ENCODE peak calls at places on chromosomes 3 and 15, in five cellular contexts. R, S, P, C and V are unnamed samples. For H3K27me3 and H3K36me3, the result is how much of the 10 kb centered on the place peaks cover.

GRCh38 chr3:46717447-46718231 is at the start of gene PRSS50:
- DNase-seq in P (peak), C (peak), S (no peak), R (no peak), V (no peak)

GRCh38 chr15:99143655-99144610 is 39.1 kb downstream of the SYNM start:
- DNase-seq in R (no peak), S (no peak), P (peak), C (peak), V (no peak)

GRCh38 chr3:23663246-23663645 is 142.5 kb upstream of the UBE2E1 start:
- DNase-seq in S (no peak), R (no peak), P (no peak), C (no peak), V (no peak)

GRCh38 chr3:159860727-159861126 is 127.9 kb upstream of the IL12A start:
- DNase-seq in S (no peak), P (no peak), C (no peak), R (no peak), V (no peak)

GRCh38 chr15:95825672-95826387 is 504.7 kb upstream of the NR2F2 start:
- DNase-seq in S (no peak), R (no peak), C (no peak), P (no peak), V (no peak)

GRCh38 chr15:48395532-48396011 is 64.3 kb downstream of the DUT start:
- DNase-seq in P (no peak), C (peak), R (peak), S (no peak), V (no peak)

GRCh38 chr15:60526127-60526616 is 47.2 kb upstream of the ICE2 start:
- DNase-seq in P (no peak), C (peak), R (no peak), S (no peak), V (peak)

GRCh38 chr15:68581725-68582124 is 2.9 kb downstream of the CORO2B start:
- DNase-seq in S (no peak), C (no peak), R (no peak), P (no peak), V (no peak)

GRCh38 chr3:50345586-50345985 is at the start of gene ZMYND10:
- DNase-seq in C (peak), S (peak), R (peak), P (peak), V (peak)
- H3K27me3 ChIP-seq in C (under half), S (under half), R (under half), P (under half), V (under half)

DNA sequence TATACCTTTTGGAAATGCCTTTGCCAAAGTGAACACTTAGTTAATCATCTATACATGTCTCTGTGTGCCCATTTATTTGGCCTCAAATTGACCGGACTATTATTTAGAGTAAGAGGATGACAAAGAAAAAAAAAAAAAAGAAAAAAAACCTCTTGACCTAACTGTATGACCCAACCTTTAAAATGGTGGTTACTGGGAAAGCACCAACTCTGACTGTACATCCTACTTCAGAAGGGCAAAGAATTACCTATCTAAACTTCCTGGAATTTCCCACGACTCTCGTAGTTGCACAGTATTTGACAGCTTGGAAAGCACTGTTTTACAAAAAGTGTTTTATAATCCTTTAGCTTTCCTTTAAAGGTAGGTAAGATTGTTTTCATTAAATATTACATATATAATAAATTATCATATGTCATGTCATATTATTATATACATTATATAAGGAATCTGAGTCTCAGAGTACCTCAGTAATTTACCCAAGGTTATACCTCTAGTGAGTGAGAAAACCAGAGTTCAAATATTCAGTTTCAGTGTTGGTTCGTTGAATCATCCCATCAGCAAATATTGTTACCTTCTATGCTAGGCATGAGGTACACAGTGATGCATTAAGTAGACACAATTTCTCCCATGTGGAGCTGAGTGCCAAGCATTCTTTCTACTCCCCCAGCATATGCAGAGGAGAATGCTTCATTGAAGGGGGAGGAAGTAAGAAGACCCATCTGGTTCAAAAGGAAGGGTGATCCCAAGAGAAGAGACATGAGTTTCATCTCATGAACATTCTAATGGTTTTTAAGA is 5.0 kb downstream of the BCL2A1 start:
- DNase-seq in S (no peak), R (no peak), P (no peak), C (no peak), V (no peak)
- H3K4me3 ChIP-seq in S (no peak), R (no peak), P (no peak), C (no peak), V (peak)

GRCh38 chr3:149150436-149150835 is 21.0 kb downstream of the HPS3 start:
- DNase-seq in C (no peak), S (no peak), R (no peak), P (no peak), V (no peak)

GRCh38 chr3:149153402-149153801 is 24.0 kb downstream of the HPS3 start:
- DNase-seq in R (no peak), C (no peak), P (no peak), S (peak), V (no peak)

GRCh38 chr3:149145926-149146325 is 16.5 kb downstream of the HPS3 start:
- DNase-seq in S (peak), C (no peak), R (peak), P (no peak), V (peak)

GRCh38 chr3:149152420-149152819 is 23.0 kb downstream of the HPS3 start:
- DNase-seq in C (no peak), P (peak), S (peak), R (no peak), V (no peak)

DNA sequence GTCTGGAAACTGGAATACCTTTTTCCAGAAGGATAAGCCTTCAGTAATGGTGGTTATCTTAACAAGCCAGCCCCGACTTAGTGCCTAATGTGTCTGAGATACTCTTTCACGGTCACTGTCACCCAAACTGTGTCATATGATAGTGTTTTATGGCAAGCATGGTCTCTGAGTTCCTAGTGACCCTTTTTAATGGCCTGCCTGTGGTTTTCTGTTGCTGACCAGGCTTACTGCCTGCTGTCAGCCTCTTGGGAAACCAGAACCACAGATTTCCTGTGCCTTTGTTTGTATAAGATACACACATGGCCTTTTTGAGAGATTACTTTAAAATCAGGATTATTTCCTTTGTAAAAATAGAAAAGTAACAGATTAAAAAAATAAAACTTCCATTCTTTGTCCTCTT is 22.4 kb downstream of the HPS3 start:
- DNase-seq in P (peak), S (peak), C (no peak), R (peak), V (no peak)
- H3K36me3 ChIP-seq in P (under half), S (under half), C (half or more), R (under half), V (under half)

GRCh38 chr3:128486692-128487537 is 6.1 kb downstream of the GATA2 start:
- DNase-seq in C (no peak), S (no peak), P (peak), R (peak), V (peak)

GRCh38 chr3:128484404-128485282 is 8.4 kb downstream of the GATA2 start:
- DNase-seq in R (no peak), S (no peak), C (peak), P (peak), V (no peak)

GRCh38 chr3:128483657-128484403 is 9.2 kb downstream of the GATA2 start:
- DNase-seq in C (peak), P (peak), S (no peak), R (no peak), V (no peak)

GRCh38 chr3:128486157-128486691 is 6.8 kb downstream of the GATA2 start:
- DNase-seq in P (no peak), R (no peak), C (no peak), S (no peak), V (no peak)

DNA sequence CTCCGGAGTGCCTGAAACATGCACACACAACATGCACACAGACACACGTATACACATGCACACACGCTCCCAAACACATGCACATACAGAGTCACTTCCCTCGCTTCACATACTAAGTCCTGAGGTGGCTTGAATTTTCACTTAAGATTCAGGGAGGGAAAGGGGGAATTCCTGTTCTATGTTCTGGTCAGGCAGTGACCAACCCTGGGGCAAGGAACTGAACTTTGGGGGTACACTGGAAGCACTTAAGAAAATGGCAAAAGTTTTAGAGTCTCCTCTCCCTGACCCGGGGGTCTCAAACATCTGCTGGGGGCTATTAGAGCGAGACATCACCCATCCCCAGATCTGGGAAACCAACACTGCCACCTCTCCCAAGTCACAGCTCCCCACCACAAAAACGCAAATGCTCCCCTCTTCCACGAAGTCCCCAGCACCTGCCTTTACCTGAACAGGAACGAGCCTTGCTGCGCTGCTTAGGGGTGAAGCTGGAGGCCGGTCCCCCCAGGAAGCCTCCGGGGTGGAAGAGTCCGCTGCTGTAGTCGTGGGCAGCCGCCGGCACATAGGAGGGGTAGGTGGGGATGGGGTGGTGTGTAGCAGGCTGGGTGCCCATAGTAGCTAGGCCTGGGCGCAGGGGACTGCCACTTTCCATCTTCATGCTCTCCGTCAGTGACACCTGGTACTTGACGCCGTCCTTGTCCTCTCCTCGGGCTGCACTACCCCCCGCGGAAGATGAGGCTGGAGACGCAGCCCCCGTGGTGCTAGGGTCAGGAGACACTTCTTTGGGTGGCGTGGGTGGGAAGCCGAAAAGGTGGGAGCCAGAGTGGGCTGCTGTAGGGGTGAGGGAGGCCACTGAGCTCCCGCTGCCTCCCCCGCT is 7.5 kb downstream of the GATA2 start:
- DNase-seq in C (peak), R (no peak), S (no peak), P (no peak), V (no peak)
- H3K27me3 ChIP-seq in C (under half), R (under half), S (half or more), P (under half), V (under half)

GRCh38 chr15:75168374-75168773 is 33.3 kb upstream of the C15orf39 start:
- DNase-seq in P (no peak), S (no peak), R (no peak), C (no peak), V (no peak)

GRCh38 chr15:75170203-75170602 is 31.5 kb upstream of the C15orf39 start:
- DNase-seq in S (no peak), C (no peak), R (no peak), P (no peak), V (no peak)

GRCh38 chr15:75171408-75171807 is 30.3 kb upstream of the C15orf39 start:
- DNase-seq in S (no peak), R (no peak), C (no peak), P (no peak), V (no peak)

GRCh38 chr15:75172168-75172841 is 29.4 kb upstream of the C15orf39 start:
- DNase-seq in C (no peak), S (no peak), R (no peak), P (no peak), V (no peak)

GRCh38 chr15:75170711-75171341 is 30.9 kb upstream of the C15orf39 start:
- DNase-seq in S (no peak), C (no peak), R (no peak), P (no peak), V (no peak)
- H3K4me3 ChIP-seq in S (no peak), C (no peak), R (no peak), P (no peak), V (no peak)

DNA sequence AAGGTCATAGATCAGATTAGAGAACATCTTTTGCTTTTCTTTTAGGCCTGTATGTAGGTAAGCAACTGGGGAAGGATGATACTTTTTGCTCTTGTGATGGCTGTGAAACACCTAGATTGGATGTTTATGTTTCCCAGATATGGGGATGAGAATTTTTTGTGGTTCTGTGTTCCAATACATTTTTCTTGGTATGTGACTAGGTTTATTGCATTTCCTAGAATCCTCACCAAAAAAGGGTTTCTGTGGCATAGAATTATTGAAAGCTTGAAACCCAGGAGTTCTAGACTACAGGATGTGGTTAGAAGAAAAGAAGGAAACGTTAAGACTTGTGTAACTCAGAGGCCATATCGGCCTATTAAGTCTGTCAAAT is 25.8 kb downstream of the OXNAD1 start:
- DNase-seq in S (peak), C (no peak), P (no peak), R (no peak), V (peak)
- H3K36me3 ChIP-seq in S (under half), C (under half), P (under half), R (under half), V (under half)

DNA sequence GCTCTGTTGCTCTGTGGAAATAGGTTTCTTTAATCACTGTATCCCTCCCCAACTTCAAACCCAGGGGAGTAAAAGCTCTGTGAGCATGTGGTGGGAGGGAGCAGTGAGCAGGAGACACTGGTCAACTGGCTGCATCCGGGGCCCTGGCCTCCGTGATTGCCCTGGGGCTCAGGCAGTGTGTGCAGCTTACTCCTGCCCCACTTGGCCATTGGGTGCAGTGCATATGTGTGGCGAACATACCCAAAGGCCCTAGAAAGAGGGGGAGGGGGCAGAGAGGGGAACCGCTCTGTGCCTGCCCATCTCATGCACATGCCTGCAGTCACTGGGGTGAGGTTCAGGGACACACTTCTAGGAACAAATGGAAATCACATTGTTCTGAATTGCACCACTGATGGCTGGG is 378.7 kb downstream of the ZBBX start:
- DNase-seq in P (no peak), C (no peak), S (no peak), R (no peak), V (no peak)
- H3K27me3 ChIP-seq in P (under half), C (under half), S (under half), R (under half), V (under half)

DNA sequence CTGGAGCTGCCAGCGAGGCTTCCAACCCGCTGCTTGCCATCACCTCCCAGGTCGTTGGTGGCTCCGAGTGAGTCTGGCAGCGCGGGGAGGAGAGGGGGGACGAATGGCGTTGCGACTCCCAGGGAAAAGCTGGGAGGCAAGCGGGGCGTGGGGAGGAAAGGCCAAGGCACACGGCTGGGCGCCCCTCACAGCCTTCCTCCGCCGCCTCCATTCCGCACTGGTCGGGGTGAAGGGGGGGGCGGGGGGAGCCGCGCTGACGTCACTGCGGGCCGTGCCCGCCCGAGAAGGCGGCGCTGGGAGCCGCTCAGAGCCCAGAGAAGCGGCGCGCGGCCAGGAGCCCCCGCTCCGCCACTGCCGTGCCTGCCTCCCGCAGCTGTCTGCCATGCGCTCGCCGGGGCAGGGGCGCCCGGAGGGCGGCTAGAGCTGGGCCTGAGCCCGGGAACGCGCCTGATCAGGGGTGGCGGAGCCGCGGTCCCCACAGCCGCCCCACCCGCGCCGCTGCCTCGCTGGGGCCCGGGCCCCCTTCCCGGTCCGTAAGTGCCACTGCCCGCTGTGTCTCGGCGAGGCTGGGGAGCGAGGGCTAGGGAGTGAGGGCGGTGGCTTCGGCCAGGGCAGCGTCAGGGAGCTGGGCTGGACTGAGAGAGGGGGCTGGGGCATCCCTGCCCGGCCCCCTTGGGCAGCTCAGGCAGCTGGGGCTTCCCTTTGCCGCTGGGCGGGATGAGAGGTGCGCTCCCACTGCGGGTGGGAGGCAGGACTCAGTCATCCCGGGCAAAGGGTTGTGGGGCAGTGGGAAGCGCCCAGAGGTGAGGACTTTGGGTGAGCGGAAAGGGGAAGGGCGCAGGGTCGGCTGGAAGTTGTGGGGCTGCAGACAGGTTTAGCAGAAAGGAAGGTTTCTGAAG is 27.8 kb upstream of the POLG start:
- DNase-seq in P (no peak), S (no peak), R (peak), C (no peak), V (no peak)
- H3K4me3 ChIP-seq in P (no peak), S (peak), R (peak), C (no peak), V (no peak)